ENCODE peak calls at places on chromosomes 11 and 22, in four cellular contexts. U is stomach, X is AG04450, Y is HuH-7. A is an unnamed sample.

GRCh38 chr22:23401111-23401909 is 178.8 kb downstream of the IGLL1 start:
- DNase-seq in U (no peak), X (peak; percentile 36), Y (no peak), A (peak; percentile 56)

GRCh38 chr11:113465786-113466185 is 9.4 kb downstream of the DRD2 start:
- DNase-seq in U (no peak), X (no peak), Y (no peak), A (no peak)

GRCh38 chr11:109914038-109914437 is 179.2 kb upstream of the ZC3H12C start:
- DNase-seq in U (no peak), X (no peak), Y (no peak), A (no peak)

GRCh38 chr11:28482666-28483065 is 374.5 kb downstream of the METTL15 start:
- DNase-seq in U (no peak), X (no peak), Y (no peak), A (no peak)

GRCh38 chr11:120249279-120250022 is 9.5 kb downstream of the POU2F3 start:
- DNase-seq in U (no peak), X (no peak), Y (no peak), A (no peak)

GRCh38 chr22:49152930-49153770 is 674.5 kb downstream of the BRD1 start:
- DNase-seq in U (no peak), X (no peak), Y (no peak), A (no peak)

GRCh38 chr11:121452609-121453150 is at the start of gene SORL1-AS1:
- DNase-seq in U (no peak), X (no peak), Y (no peak), A (no peak)

GRCh38 chr22:20763630-20764029 is 10.3 kb upstream of the SERPIND1 start:
- DNase-seq in U (no peak), X (no peak), Y (no peak), A (no peak)

GRCh38 chr22:20223421-20224245 is 44.5 kb downstream of the RTN4R start:
- DNase-seq in U (no peak), X (no peak), Y (no peak), A (no peak)

GRCh38 chr11:109865558-109866186 is 227.5 kb upstream of the ZC3H12C start:
- DNase-seq in U (no peak), X (no peak), Y (no peak), A (no peak)

GRCh38 chr22:36463783-36464184 is 17.7 kb downstream of the TXN2 start:
- DNase-seq in U (no peak), X (no peak), Y (no peak), A (no peak)

GRCh38 chr22:46909237-46910030 is 147.0 kb downstream of the TBC1D22A start:
- DNase-seq in U (no peak), X (no peak), Y (no peak), A (no peak)

GRCh38 chr22:48451891-48452290 is 1375.8 kb downstream of the BRD1 start:
- DNase-seq in U (no peak), X (no peak), Y (no peak), A (no peak)

GRCh38 chr22:43155789-43156188 is 4.4 kb downstream of the TSPO start:
- DNase-seq in U (no peak), X (no peak), Y (no peak), A (no peak)

GRCh38 chr11:6576471-6577373 is 26.7 kb downstream of the RRP8 start:
- DNase-seq in U (no peak), X (no peak), Y (no peak), A (no peak)

GRCh38 chr11:76838422-76839068 is 22.2 kb upstream of the ACER3 start:
- DNase-seq in U (no peak), X (no peak), Y (peak; percentile 28), A (no peak)

GRCh38 chr11:28628412-28628811 is 520.2 kb downstream of the METTL15 start:
- DNase-seq in U (no peak), X (no peak), Y (no peak), A (no peak)

GRCh38 chr11:69911310-69912160 is 92.3 kb upstream of the FGF3 start:
- DNase-seq in U (no peak), X (no peak), Y (no peak), A (no peak)

GRCh38 chr11:1565173-1565903 is 6.7 kb downstream of the DUSP8 start:
- DNase-seq in U (no peak), X (no peak), Y (no peak), A (no peak)

GRCh38 chr11:129252621-129253020 is 60.5 kb upstream of the ARHGAP32 start:
- DNase-seq in U (no peak), X (no peak), Y (no peak), A (no peak)

GRCh38 chr22:42800731-42801536 is 56.1 kb downstream of the ARFGAP3 start:
- DNase-seq in U (no peak), X (no peak), Y (no peak), A (no peak)

GRCh38 chr11:68008381-68009337 is 1.5 kb upstream of the ALDH3B1 start:
- DNase-seq in U (peak; percentile 81), X (no peak), Y (no peak), A (no peak)

GRCh38 chr11:103892603-103893002 is 143.8 kb upstream of the DDI1 start:
- DNase-seq in U (no peak), X (no peak), Y (no peak), A (peak; percentile 12)

GRCh38 chr11:69394234-69394891 is 87.1 kb upstream of the LINC01488 start:
- DNase-seq in U (no peak), X (no peak), Y (no peak), A (no peak)

GRCh38 chr11:39139581-39139980 is 2319.9 kb downstream of the LRRC4C start:
- DNase-seq in U (no peak), X (no peak), Y (no peak), A (no peak)

GRCh38 chr11:121236115-121237001 is 56.2 kb upstream of the SC5D start:
- DNase-seq in U (no peak), X (no peak), Y (no peak), A (no peak)

GRCh38 chr11:57778318-57779037 is 16.9 kb downstream of the CTNND1 start:
- DNase-seq in U (peak; percentile 95), X (peak; percentile 95), Y (peak; percentile 97), A (peak; percentile 95)

A was measured in kidney epithelial cell.